ENCODE peak calls at places on chromosomes 2 and 18, in eight cellular contexts. Z is cardiac muscle cell, L is ascending aorta, K is HCT116, E is uterus, G is PC-3, F is thoracic aorta, Y is IMR-90. C is an unnamed sample. For H3K36me3, the result is how much of the 10 kb centered on the place peaks cover.

GRCh38 chr2:166181813-166182154 is 54.0 kb upstream of the SCN1A start:
- DNase-seq in Y (no peak), L (no peak), F (no peak), G (no peak), Z (no peak), E (no peak), K (no peak), C (no peak)

GRCh38 chr18:42176599-42176998 is 221.6 kb downstream of the PIK3C3 start:
- DNase-seq in Y (no peak), Z (no peak), E (no peak), F (no peak), G (no peak), L (no peak), K (no peak), C (no peak)

GRCh38 chr2:216148983-216149382 is 39.8 kb downstream of the XRCC5 start:
- DNase-seq in E (no peak), Y (no peak), L (no peak), G (no peak), K (no peak), Z (no peak), F (no peak), C (no peak)

GRCh38 chr18:46334200-46334553 is 230.0 kb downstream of the HAUS1 start:
- DNase-seq in F (no peak), E (no peak), L (no peak), K (no peak), Y (no peak), G (no peak), Z (no peak), C (peak)

GRCh38 chr2:41580806-41581205 is 467.0 kb upstream of the PKDCC start:
- DNase-seq in F (no peak), L (no peak), E (no peak), K (no peak), Y (no peak), G (no peak), Z (peak), C (no peak)

GRCh38 chr2:121144111-121144510 is 140.9 kb downstream of the TFCP2L1 start:
- DNase-seq in F (no peak), G (no peak), Y (no peak), Z (no peak), L (no peak), K (no peak), E (no peak), C (no peak)

GRCh38 chr18:61887838-61888237 is 5.0 kb downstream of the RNF152 start:
- DNase-seq in Y (no peak), F (no peak), K (no peak), L (no peak), E (no peak), G (peak), Z (no peak), C (no peak)

GRCh38 chr2:53641290-53641689 is 126.3 kb upstream of the CHAC2 start:
- DNase-seq in L (no peak), K (no peak), G (no peak), E (no peak), Z (no peak), F (no peak), Y (no peak), C (no peak)

GRCh38 chr18:75581336-75582121 is 154.0 kb upstream of the SMIM21 start:
- DNase-seq in F (no peak), Z (peak), Y (no peak), K (no peak), E (no peak), G (no peak), L (no peak), C (no peak)

GRCh38 chr18:2522112-2522511 is 49.2 kb downstream of the METTL4 start:
- DNase-seq in K (no peak), E (no peak), Z (no peak), L (no peak), Y (no peak), G (no peak), F (no peak), C (no peak)

GRCh38 chr18:31499157-31499524 is 1.2 kb downstream of the DSG2 start:
- DNase-seq in E (no peak), G (no peak), K (no peak), Y (no peak), L (no peak), Z (peak), F (no peak), C (no peak)

DNA sequence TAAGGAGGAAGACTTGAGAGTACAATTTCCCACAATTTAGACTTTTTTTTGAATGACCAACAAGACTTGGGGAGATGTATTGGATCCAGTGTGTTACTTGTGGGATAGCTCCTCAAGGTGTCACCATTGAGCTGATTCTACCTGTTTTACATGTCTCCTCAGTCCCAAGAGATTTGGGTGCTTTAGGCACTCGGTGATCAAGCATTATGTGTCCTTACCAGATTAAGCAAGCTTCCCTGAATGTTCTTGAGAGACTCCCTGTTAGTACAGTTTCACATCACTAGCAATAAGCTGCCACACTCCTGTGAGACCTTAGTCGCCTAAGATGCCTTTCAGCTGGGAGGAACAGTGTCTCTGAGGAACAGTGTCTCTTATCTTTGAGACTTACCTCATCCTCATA is 384.3 kb upstream of the SYT4 start:
- DNase-seq in L (no peak), E (no peak), F (no peak), K (no peak), Y (peak), Z (peak), G (peak), C (no peak)
- TF ChIP-seq CTCF in L (no peak), E (no peak), F (no peak), K (no peak), Y (peak), Z (peak), G (peak), C (peak)

GRCh38 chr2:12728221-12728777 is 11.6 kb downstream of the TRIB2 start:
- DNase-seq in L (no peak), K (no peak), Y (no peak), E (no peak), G (no peak), Z (no peak), F (no peak), C (no peak)

GRCh38 chr2:12725238-12726187 is 8.8 kb downstream of the TRIB2 start:
- DNase-seq in F (no peak), L (no peak), E (no peak), G (no peak), Y (no peak), K (no peak), Z (no peak), C (no peak)

GRCh38 chr2:12727085-12727484 is 10.3 kb downstream of the TRIB2 start:
- DNase-seq in Y (no peak), K (no peak), L (no peak), E (no peak), G (no peak), F (no peak), Z (no peak), C (no peak)

GRCh38 chr2:12727641-12728040 is 10.9 kb downstream of the TRIB2 start:
- DNase-seq in Z (no peak), G (no peak), K (no peak), F (no peak), L (no peak), Y (no peak), E (no peak), C (no peak)

GRCh38 chr2:12726271-12726670 is 9.5 kb downstream of the TRIB2 start:
- DNase-seq in Z (no peak), L (no peak), K (no peak), F (no peak), E (no peak), G (no peak), Y (no peak), C (no peak)
- H3K36me3 ChIP-seq in Z (under half), L (under half), K (under half), F (under half), E (under half), G (half or more), Y (half or more), C (half or more)

GRCh38 chr18:63515799-63516198 is 26.4 kb upstream of the SERPINB12 start:
- DNase-seq in G (no peak), Y (no peak), K (no peak), L (no peak), Z (no peak), F (no peak), E (no peak), C (no peak)

GRCh38 chr18:63515279-63515678 is 26.9 kb upstream of the SERPINB12 start:
- DNase-seq in Y (no peak), K (no peak), L (no peak), Z (no peak), F (no peak), G (no peak), E (no peak), C (no peak)

GRCh38 chr18:63514326-63514725 is 27.8 kb upstream of the SERPINB12 start:
- DNase-seq in Y (no peak), G (no peak), K (no peak), L (no peak), Z (no peak), E (no peak), F (no peak), C (no peak)

GRCh38 chr18:63508634-63509033 is 31.9 kb downstream of the SERPINB5 start:
- DNase-seq in L (no peak), Z (no peak), G (no peak), F (no peak), E (no peak), K (no peak), Y (no peak), C (no peak)

GRCh38 chr18:63511285-63511684 is 30.9 kb upstream of the SERPINB12 start:
- DNase-seq in K (peak), G (peak), Z (peak), L (no peak), Y (peak), F (no peak), E (no peak), C (no peak)
- TF ChIP-seq CTCF in K (peak), G (peak), Z (peak), L (no peak), Y (peak), F (no peak), E (peak), C (peak)

DNA sequence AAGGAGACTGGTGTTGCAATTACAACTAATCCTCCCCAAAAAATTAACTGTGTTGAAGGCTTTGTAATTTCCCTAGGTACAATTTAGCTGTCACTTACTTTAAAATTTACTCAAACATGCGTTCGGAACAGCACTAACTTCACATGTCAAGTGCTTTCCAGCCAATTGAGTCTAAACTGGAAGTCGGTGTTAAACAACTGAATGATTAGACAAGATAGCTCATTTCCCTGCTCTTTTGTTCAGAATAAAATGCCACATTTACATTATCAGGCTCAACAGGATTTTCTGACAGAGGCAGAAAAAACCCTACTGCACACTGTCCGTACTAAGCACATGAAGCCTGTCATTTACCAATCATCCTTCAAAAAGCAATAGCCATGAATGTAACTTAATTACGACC is 56.1 kb downstream of the LRPPRC start:
- DNase-seq in Z (no peak), Y (no peak), G (no peak), E (no peak), F (no peak), L (no peak), K (no peak), C (no peak)
- H3K36me3 ChIP-seq in Z (under half), Y (under half), G (half or more), E (under half), F (under half), L (under half), K (under half), C (under half)

GRCh38 chr2:9278439-9278838 is 71.8 kb downstream of the ASAP2 start:
- DNase-seq in Y (no peak), Z (no peak), L (no peak), G (no peak), F (no peak), K (no peak), E (no peak), C (no peak)
- TF ChIP-seq CTCF in Y (no peak), Z (no peak), L (no peak), G (peak), F (no peak), K (no peak), E (no peak), C (no peak)

DNA sequence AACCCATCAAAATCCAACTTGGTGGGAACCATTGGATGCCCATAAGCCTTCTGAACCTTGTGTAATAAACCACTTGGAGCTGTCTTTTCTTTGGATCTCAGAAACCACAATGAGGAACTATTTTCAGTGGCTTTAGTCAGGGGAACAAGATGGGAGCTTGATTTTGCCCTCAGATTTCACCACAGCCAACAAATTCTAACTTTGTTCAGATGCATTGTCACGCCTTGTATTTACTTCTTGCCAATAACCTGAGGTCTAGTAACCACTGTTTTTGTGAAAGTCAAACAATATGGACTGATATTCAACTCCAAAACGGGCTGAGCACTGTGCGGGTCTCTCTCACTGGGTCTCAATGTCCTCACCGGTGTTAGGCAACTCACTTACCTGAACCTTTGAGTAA is 508.2 kb downstream of the TNS1 start:
- DNase-seq in F (no peak), L (no peak), G (no peak), Z (no peak), E (no peak), K (no peak), Y (no peak), C (no peak)
- H3K36me3 ChIP-seq in F (under half), L (under half), G (under half), Z (under half), E (under half), K (under half), Y (under half), C (under half)

GRCh38 chr2:1051075-1051474 is 100.4 kb downstream of the SNTG2 start:
- DNase-seq in Z (peak), Y (peak), K (peak), L (no peak), E (no peak), G (peak), F (no peak), C (no peak)
- TF ChIP-seq CTCF in Z (peak), Y (peak), K (no peak), L (no peak), E (no peak), G (peak), F (no peak), C (no peak)